ENCODE peak calls at places on chromosomes 13 and 19, in ten cellular contexts. W is RWPE2; G is ELF-1; S is upper lobe of right lung; D is NCI-H1417; U is EH; C is CD4-positive, alpha-beta T cell; H is activated T-cell treated with anti-CD3 and anti-CD28 coated beads, Interleukin-2, amount 50 U/mL, for 1 hour; K is T-helper 17 cell; O is CD8-positive, alpha-beta memory T cell. A is an unnamed sample.

GRCh38 chr19:46134527-46134926 is 10.0 kb upstream of the IGFL3 start:
- DNase-seq in W (no peak), G (no peak), S (no peak), D (no peak), U (no peak), C (no peak), H (no peak), K (no peak), O (no peak), A (no peak)

GRCh38 chr13:43057653-43058317 is 34.4 kb downstream of the DNAJC15 start:
- DNase-seq in W (no peak), G (peak), S (no peak), D (peak), U (peak), C (peak), H (peak), K (peak), O (peak), A (no peak)

GRCh38 chr13:83190020-83190419 is 692.3 kb downstream of the SLITRK1 start:
- DNase-seq in W (no peak), G (no peak), S (no peak), D (no peak), U (no peak), C (no peak), H (no peak), K (no peak), O (no peak), A (no peak)

GRCh38 chr19:34034318-34034846 is 137.9 kb upstream of the LSM14A start:
- DNase-seq in W (no peak), G (no peak), S (no peak), D (no peak), U (no peak), C (no peak), H (no peak), K (no peak), O (no peak), A (no peak)

GRCh38 chr19:30168760-30169159 is 203.4 kb upstream of the ZNF536 start:
- DNase-seq in W (no peak), G (no peak), S (no peak), D (no peak), U (no peak), C (no peak), H (no peak), K (no peak), O (no peak), A (peak)

GRCh38 chr19:3275068-3275582 is 50.7 kb downstream of the CELF5 start:
- DNase-seq in W (no peak), G (no peak), S (no peak), D (peak), U (peak), C (peak), H (no peak), K (no peak), O (no peak), A (no peak)

GRCh38 chr13:41458939-41459753 is 1.8 kb downstream of the RGCC start:
- DNase-seq in W (no peak), G (peak), S (peak), D (no peak), U (peak), C (peak), H (peak), K (peak), O (peak), A (no peak)

GRCh38 chr19:38095411-38096308 is 128.4 kb downstream of the DPF1 start:
- DNase-seq in W (no peak), G (peak), S (peak), D (peak), U (peak), C (peak), H (peak), K (peak), O (no peak), A (no peak)

GRCh38 chr19:49921871-49922755 is 6.9 kb upstream of the ATF5 start:
- DNase-seq in W (no peak), G (no peak), S (no peak), D (no peak), U (peak), C (no peak), H (no peak), K (no peak), O (no peak), A (no peak)

GRCh38 chr19:36547001-36547732 is 19.1 kb upstream of the ZNF260 start:
- DNase-seq in W (no peak), G (no peak), S (no peak), D (no peak), U (peak), C (no peak), H (no peak), K (no peak), O (no peak), A (no peak)

GRCh38 chr19:43726736-43727592 is 11.1 kb downstream of the IRGC start:
- DNase-seq in W (no peak), G (no peak), S (no peak), D (no peak), U (no peak), C (no peak), H (no peak), K (no peak), O (no peak), A (no peak)

GRCh38 chr19:6772028-6772865 is at the start of gene VAV1:
- DNase-seq in W (no peak), G (no peak), S (peak), D (no peak), U (no peak), C (peak), H (peak), K (peak), O (peak), A (no peak)

GRCh38 chr13:83498045-83498444 is 384.2 kb downstream of the SLITRK1 start:
- DNase-seq in W (no peak), G (no peak), S (no peak), D (no peak), U (peak), C (no peak), H (no peak), K (no peak), O (no peak), A (no peak)

GRCh38 chr19:33236696-33237390 is 11.2 kb upstream of the SLC7A10 start:
- DNase-seq in W (no peak), G (no peak), S (no peak), D (no peak), U (no peak), C (no peak), H (no peak), K (no peak), O (no peak), A (no peak)

GRCh38 chr19:20247016-20247683 is 80.1 kb downstream of the ZNF486 start:
- DNase-seq in W (no peak), G (peak), S (peak), D (peak), U (peak), C (peak), H (peak), K (peak), O (no peak), A (no peak)

A was measured in chondrocyte.